ENCODE peak calls at places on chromosomes 6 and 20, in six cellular contexts. P is PC-3, G is aorta, A is left ventricle myocardium inferior, D is prostate gland, Z is heart right ventricle. X is an unnamed sample. For H3K27me3, the result is how much of the 10 kb centered on the place peaks cover.

GRCh38 chr6:107064579-107065065 is 36.6 kb downstream of the MTRES1 start:
- DNase-seq in P (peak), D (no peak), A (no peak), G (no peak), Z (peak), X (no peak)

GRCh38 chr20:40689100-40689942 is at the start of gene MAFB:
- DNase-seq in G (peak), D (peak), Z (peak), A (peak), P (peak), X (no peak)

GRCh38 chr6:105867280-105867679 is 218.9 kb upstream of the PRDM1 start:
- DNase-seq in Z (no peak), A (no peak), P (no peak), D (no peak), G (peak), X (no peak)

GRCh38 chr6:128918886-128919285 is 35.9 kb downstream of the LAMA2 start:
- DNase-seq in G (no peak), A (no peak), P (no peak), D (no peak), Z (no peak), X (no peak)

GRCh38 chr20:35327074-35327976 is 35.1 kb upstream of the FAM83C start:
- DNase-seq in G (no peak), Z (no peak), A (no peak), P (peak), D (no peak), X (no peak)

GRCh38 chr20:61758556-61759200 is 307.0 kb downstream of the TAF4 start:
- DNase-seq in G (peak), P (no peak), A (no peak), D (no peak), Z (no peak), X (no peak)

GRCh38 chr20:11917663-11918062 is at the start of gene BTBD3:
- DNase-seq in Z (peak), D (peak), P (no peak), G (peak), A (peak), X (no peak)

GRCh38 chr20:20364016-20364746 is 3.7 kb upstream of the INSM1 start:
- DNase-seq in G (no peak), P (no peak), D (no peak), A (no peak), Z (no peak), X (no peak)

GRCh38 chr6:155528335-155528734 is 72.7 kb upstream of the NOX3 start:
- DNase-seq in G (no peak), A (no peak), Z (no peak), P (no peak), D (no peak), X (no peak)

GRCh38 chr20:63344616-63345327 is 16.4 kb downstream of the CHRNA4 start:
- DNase-seq in D (no peak), P (no peak), G (no peak), A (peak), Z (peak), X (no peak)

GRCh38 chr6:25311251-25311910 is 32.2 kb downstream of the CARMIL1 start:
- DNase-seq in A (no peak), D (no peak), G (no peak), Z (no peak), P (peak), X (no peak)

GRCh38 chr6:74671558-74672025 is 534.3 kb downstream of the COL12A1 start:
- DNase-seq in G (no peak), Z (no peak), P (peak), D (no peak), A (no peak), X (no peak)

GRCh38 chr20:61904456-61904855 is 161.2 kb downstream of the TAF4 start:
- DNase-seq in A (no peak), D (no peak), P (no peak), Z (no peak), G (no peak), X (no peak)

GRCh38 chr6:10412165-10412947 is 2.5 kb downstream of the TFAP2A start:
- DNase-seq in P (peak), D (peak), A (no peak), G (no peak), Z (no peak), X (peak)

GRCh38 chr6:130970839-130971410 is 92.1 kb downstream of the EPB41L2 start:
- DNase-seq in D (no peak), Z (no peak), P (no peak), G (no peak), A (no peak), X (no peak)

GRCh38 chr20:20440473-20440872 is 72.6 kb downstream of the INSM1 start:
- DNase-seq in D (no peak), P (no peak), G (no peak), A (no peak), Z (no peak), X (no peak)

GRCh38 chr6:128597956-128598355 is 77.6 kb upstream of the PTPRK start:
- DNase-seq in G (no peak), P (peak), A (no peak), D (peak), Z (no peak), X (no peak)

DNA sequence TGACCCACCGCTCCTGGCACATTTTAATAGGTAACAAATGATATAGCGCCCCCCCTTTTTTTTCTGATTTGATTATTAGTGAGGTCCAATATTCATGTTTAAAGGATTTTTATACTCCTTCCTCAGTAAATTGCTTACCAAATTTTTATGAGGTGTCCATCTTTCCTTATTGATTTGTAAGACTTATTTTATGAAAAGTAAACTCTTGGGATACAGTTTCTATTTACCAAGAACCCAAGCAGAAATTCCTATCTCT is 25.1 kb downstream of the TRIM27 start:
- DNase-seq in G (no peak), P (peak), A (no peak), Z (no peak), D (no peak), X (no peak)
- H3K27me3 ChIP-seq in G (under half), P (under half), A (under half), Z (under half), D (under half), X (under half)

GRCh38 chr6:32844839-32845372 is 1.1 kb upstream of the PSMB8 start:
- DNase-seq in D (no peak), P (no peak), A (no peak), G (no peak), Z (no peak), X (no peak)
- H3K27me3 ChIP-seq in D (under half), P (under half), A (under half), G (under half), Z (under half), X (under half)

GRCh38 chr6:100850174-100850573 is 31.0 kb downstream of the ASCC3 start:
- DNase-seq in Z (no peak), D (no peak), P (no peak), A (no peak), G (no peak), X (no peak)
- H3K27me3 ChIP-seq in Z (under half), D (under half), P (under half), A (under half), G (under half), X (under half)

GRCh38 chr20:2005831-2006426 is 12.1 kb upstream of the PDYN start:
- DNase-seq in A (peak), G (peak), P (peak), Z (peak), D (peak), X (peak)

GRCh38 chr20:2005359-2005758 is 11.5 kb upstream of the PDYN start:
- DNase-seq in Z (no peak), G (no peak), P (peak), D (no peak), A (no peak), X (no peak)

GRCh38 chr20:2010533-2010932 is 16.7 kb upstream of the PDYN start:
- DNase-seq in G (no peak), P (no peak), Z (no peak), D (no peak), A (no peak), X (no peak)

GRCh38 chr20:2004171-2004570 is 10.3 kb upstream of the PDYN start:
- DNase-seq in P (no peak), D (no peak), Z (no peak), A (no peak), G (no peak), X (no peak)

GRCh38 chr20:2006452-2007381 is 12.9 kb upstream of the PDYN start:
- DNase-seq in P (peak), D (no peak), G (no peak), A (no peak), Z (no peak), X (peak)
- H3K27me3 ChIP-seq in P (under half), D (under half), G (under half), A (half or more), Z (under half), X (under half)

GRCh38 chr20:56627122-56628014 is 1.7 kb upstream of the TFAP2C start:
- DNase-seq in A (no peak), P (no peak), D (no peak), Z (no peak), G (no peak), X (no peak)
- H3K27me3 ChIP-seq in A (half or more), P (under half), D (under half), Z (half or more), G (under half), X (under half)

GRCh38 chr20:9928955-9929354 is 90.1 kb upstream of the PAK5 start:
- DNase-seq in D (no peak), Z (no peak), P (no peak), G (no peak), A (no peak), X (no peak)

GRCh38 chr20:9926007-9926406 is 87.1 kb upstream of the PAK5 start:
- DNase-seq in G (no peak), A (no peak), Z (no peak), P (no peak), D (no peak), X (no peak)

GRCh38 chr20:9926476-9926875 is 87.6 kb upstream of the PAK5 start:
- DNase-seq in D (no peak), Z (no peak), A (no peak), P (no peak), G (no peak), X (no peak)

GRCh38 chr20:9928281-9928737 is 89.4 kb upstream of the PAK5 start:
- DNase-seq in G (no peak), Z (no peak), A (no peak), P (no peak), D (no peak), X (no peak)

DNA sequence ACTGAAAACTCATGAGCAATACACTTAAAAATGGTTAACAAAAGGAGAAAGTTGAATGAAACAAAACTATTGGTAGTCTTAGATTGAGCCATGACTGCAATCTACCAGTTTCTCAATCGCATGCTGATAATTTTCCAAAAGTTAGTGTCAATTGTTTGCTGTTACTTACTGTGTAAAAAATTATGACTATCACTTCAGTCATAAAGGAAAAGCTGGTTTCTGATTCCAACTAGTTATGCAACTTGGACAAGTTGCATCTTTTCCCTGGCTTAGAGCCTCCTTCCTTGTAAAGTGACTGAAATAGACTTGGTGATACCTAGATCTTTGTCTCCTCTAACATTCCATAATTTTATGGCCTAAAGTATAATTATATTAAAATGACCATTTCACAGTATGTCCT is 88.3 kb upstream of the PAK5 start:
- DNase-seq in A (no peak), G (no peak), P (peak), D (peak), Z (no peak), X (no peak)
- H3K27me3 ChIP-seq in A (under half), G (under half), P (under half), D (under half), Z (under half), X (under half)

X was measured in naive thymus-derived CD4-positive, alpha-beta T cell.